ENCODE peak calls at places on chromosome 12, in ten cellular contexts. T, A, W, S, Z, U, Q, F, I and C are unnamed samples.

GRCh38 chr12:116881325-116881866 is at the start of gene HRK:
- DNase-seq in T (no peak), A (peak; percentile 64), W (no peak), S (no peak), Z (no peak), U (no peak), Q (no peak), F (no peak), I (no peak), C (no peak)

GRCh38 chr12:88998421-88998820 is 353.9 kb downstream of the DUSP6 start:
- DNase-seq in T (no peak), A (peak; percentile 35), W (no peak), S (no peak), Z (no peak), U (no peak), Q (no peak), F (no peak), I (no peak), C (no peak)

GRCh38 chr12:29116414-29116813 is 32.7 kb upstream of the FAR2 start:
- DNase-seq in T (no peak), A (no peak), W (no peak), S (no peak), Z (no peak), U (no peak), Q (no peak), F (no peak), I (no peak), C (no peak)

GRCh38 chr12:121791671-121792496 is 1.6 kb downstream of the RHOF start:
- DNase-seq in T (no peak), A (no peak), W (no peak), S (peak; percentile 81), Z (no peak), U (no peak), Q (no peak), F (no peak), I (no peak), C (no peak)

GRCh38 chr12:126936181-126936851 is 1330.7 kb upstream of the TMEM132C start:
- DNase-seq in T (no peak), A (no peak), W (no peak), S (no peak), Z (no peak), U (no peak), Q (peak; percentile 10), F (peak; percentile 1), I (no peak), C (peak; percentile 59)

GRCh38 chr12:52035926-52036325 is 15.3 kb upstream of the NR4A1 start:
- DNase-seq in T (no peak), A (no peak), W (no peak), S (no peak), Z (no peak), U (no peak), Q (no peak), F (no peak), I (no peak), C (no peak)

GRCh38 chr12:1474567-1475153 is 119.7 kb downstream of the FBXL14 start:
- DNase-seq in T (no peak), A (no peak), W (no peak), S (no peak), Z (no peak), U (no peak), Q (no peak), F (no peak), I (no peak), C (no peak)

GRCh38 chr12:116631619-116632018 is 72.4 kb downstream of the MAP1LC3B2 start:
- DNase-seq in T (no peak), A (no peak), W (no peak), S (no peak), Z (no peak), U (no peak), Q (no peak), F (no peak), I (no peak), C (no peak)

GRCh38 chr12:90672081-90672480 is 282.9 kb downstream of the CCER1 start:
- DNase-seq in T (no peak), A (no peak), W (no peak), S (no peak), Z (no peak), U (no peak), Q (no peak), F (no peak), I (no peak), C (no peak)

GRCh38 chr12:51395283-51396230 is 4.4 kb upstream of the GALNT6 start:
- DNase-seq in T (no peak), A (no peak), W (peak; percentile 36), S (peak; percentile 66), Z (peak; percentile 60), U (no peak), Q (no peak), F (no peak), I (no peak), C (no peak)

GRCh38 chr12:80504389-80505153 is 60.5 kb downstream of the PTPRQ start:
- DNase-seq in T (no peak), A (no peak), W (no peak), S (no peak), Z (no peak), U (no peak), Q (no peak), F (no peak), I (no peak), C (no peak)

GRCh38 chr12:54980341-54980740 is 4.2 kb downstream of the TESPA1 start:
- DNase-seq in T (no peak), A (no peak), W (no peak), S (peak; percentile 80), Z (no peak), U (peak; percentile 22), Q (no peak), F (no peak), I (no peak), C (no peak)

GRCh38 chr12:130286041-130286440 is 51.6 kb upstream of the PIWIL1 start:
- DNase-seq in T (peak; percentile 46), A (peak; percentile 76), W (no peak), S (no peak), Z (no peak), U (no peak), Q (no peak), F (no peak), I (no peak), C (peak; percentile 9)

GRCh38 chr12:43315961-43316360 is 236.0 kb downstream of the ADAMTS20 start:
- DNase-seq in T (no peak), A (no peak), W (no peak), S (no peak), Z (no peak), U (no peak), Q (no peak), F (no peak), I (no peak), C (no peak)

GRCh38 chr12:132148368-132149045 is 4.2 kb downstream of the NOC4L start:
- DNase-seq in T (no peak), A (no peak), W (no peak), S (no peak), Z (no peak), U (no peak), Q (no peak), F (no peak), I (no peak), C (no peak)

GRCh38 chr12:95608252-95609033 is 57.2 kb upstream of the USP44 start:
- DNase-seq in T (no peak), A (no peak), W (no peak), S (no peak), Z (no peak), U (no peak), Q (no peak), F (peak; percentile 13), I (no peak), C (no peak)

GRCh38 chr12:109517619-109518018 is 40.2 kb downstream of the UBE3B start:
- DNase-seq in T (no peak), A (no peak), W (no peak), S (no peak), Z (no peak), U (no peak), Q (no peak), F (no peak), I (no peak), C (no peak)

GRCh38 chr12:121128908-121129704 is 3.6 kb upstream of the P2RX7 start:
- DNase-seq in T (no peak), A (peak; percentile 100), W (peak; percentile 65), S (peak; percentile 92), Z (peak; percentile 81), U (peak; percentile 77), Q (peak; percentile 88), F (peak; percentile 31), I (peak; percentile 57), C (peak; percentile 100)

GRCh38 chr12:30753761-30754382 is 879 bp downstream of the CAPRIN2 start:
- DNase-seq in T (no peak), A (peak; percentile 34), W (peak; percentile 10), S (no peak), Z (no peak), U (no peak), Q (no peak), F (no peak), I (no peak), C (peak; percentile 24)

GRCh38 chr12:106733660-106734059 is 40.8 kb upstream of the RIC8B start:
- DNase-seq in T (no peak), A (no peak), W (no peak), S (no peak), Z (no peak), U (no peak), Q (no peak), F (no peak), I (no peak), C (no peak)

GRCh38 chr12:13101854-13102375 is 1.6 kb downstream of the GSG1 start:
- DNase-seq in T (no peak), A (no peak), W (no peak), S (peak; percentile 67), Z (no peak), U (no peak), Q (no peak), F (no peak), I (no peak), C (peak; percentile 49)

GRCh38 chr12:402127-402456 is 648 bp downstream of the CCDC77 start:
- DNase-seq in T (peak; percentile 17), A (peak; percentile 38), W (no peak), S (no peak), Z (no peak), U (no peak), Q (no peak), F (no peak), I (no peak), C (no peak)

GRCh38 chr12:119204137-119204536 is 25.4 kb downstream of the HSPB8 start:
- DNase-seq in T (no peak), A (no peak), W (no peak), S (no peak), Z (no peak), U (no peak), Q (no peak), F (peak; percentile 43), I (no peak), C (no peak)

GRCh38 chr12:24768415-24768814 is 180.5 kb downstream of the BCAT1 start:
- DNase-seq in T (no peak), A (no peak), W (no peak), S (no peak), Z (no peak), U (no peak), Q (no peak), F (no peak), I (no peak), C (no peak)

GRCh38 chr12:90111646-90112565 is 403.3 kb upstream of the ATP2B1 start:
- DNase-seq in T (no peak), A (no peak), W (no peak), S (no peak), Z (no peak), U (no peak), Q (no peak), F (no peak), I (no peak), C (no peak)

GRCh38 chr12:105085537-105085936 is 1.3 kb upstream of the ALDH1L2 start:
- DNase-seq in T (no peak), A (no peak), W (no peak), S (no peak), Z (no peak), U (no peak), Q (no peak), F (no peak), I (no peak), C (no peak)

GRCh38 chr12:27428466-27428865 is 18.1 kb upstream of the SMCO2 start:
- DNase-seq in T (no peak), A (no peak), W (no peak), S (no peak), Z (no peak), U (no peak), Q (no peak), F (no peak), I (no peak), C (no peak)

GRCh38 chr12:53232641-53233538 is 881 bp upstream of the RARG start:
- DNase-seq in T (no peak), A (peak; percentile 24), W (no peak), S (peak; percentile 78), Z (peak; percentile 54), U (no peak), Q (no peak), F (no peak), I (no peak), C (no peak)